ENCODE peak calls at places on chromosomes 1 and 21, in ten cellular contexts. B is H1, N is lower leg skin, A is ovary, F is Peyer's patch, U is uterus, C is adrenal gland, L is GM12892, Z is HCT116, I is tibial nerve. K is an unnamed sample.

GRCh38 chr1:209051598-209051997 is 531.9 kb upstream of the CAMK1G start:
- DNase-seq in B (no peak), N (peak; percentile 25), A (no peak), F (peak; percentile 70), U (no peak), C (no peak), L (no peak), Z (no peak), I (no peak), K (no peak)

GRCh38 chr1:27487927-27488522 is 1.9 kb downstream of the WASF2 start:
- DNase-seq in B (no peak), N (no peak), A (no peak), F (no peak), U (no peak), C (no peak), L (no peak), Z (no peak), I (no peak), K (no peak)

GRCh38 chr1:78255378-78255777 is 209.6 kb downstream of the GIPC2 start:
- DNase-seq in B (no peak), N (no peak), A (no peak), F (no peak), U (no peak), C (no peak), L (no peak), Z (no peak), I (no peak), K (no peak)

GRCh38 chr1:150968491-150968890 is 6.1 kb downstream of the CERS2 start:
- DNase-seq in B (no peak), N (no peak), A (no peak), F (peak; percentile 32), U (no peak), C (no peak), L (no peak), Z (no peak), I (no peak), K (no peak)

GRCh38 chr1:166133276-166133841 is 33.4 kb downstream of the FAM78B start:
- DNase-seq in B (no peak), N (no peak), A (no peak), F (no peak), U (no peak), C (no peak), L (no peak), Z (peak; percentile 10), I (no peak), K (no peak)

GRCh38 chr1:176110203-176110602 is 96.9 kb downstream of the COP1 start:
- DNase-seq in B (no peak), N (no peak), A (no peak), F (no peak), U (no peak), C (no peak), L (no peak), Z (no peak), I (no peak), K (no peak)

GRCh38 chr1:41239988-41240610 is 2.0 kb downstream of the SCMH1 start:
- DNase-seq in B (no peak), N (no peak), A (no peak), F (no peak), U (no peak), C (no peak), L (no peak), Z (no peak), I (no peak), K (no peak)

GRCh38 chr1:15110128-15110866 is 43.2 kb upstream of the TMEM51 start:
- DNase-seq in B (no peak), N (no peak), A (no peak), F (no peak), U (no peak), C (no peak), L (no peak), Z (no peak), I (no peak), K (peak; percentile 15)

GRCh38 chr1:230303822-230304221 is 122.3 kb downstream of the PGBD5 start:
- DNase-seq in B (no peak), N (peak; percentile 60), A (no peak), F (no peak), U (no peak), C (peak; percentile 80), L (no peak), Z (no peak), I (no peak), K (no peak)

GRCh38 chr1:5856246-5856815 is 135.9 kb downstream of the NPHP4 start:
- DNase-seq in B (no peak), N (no peak), A (no peak), F (no peak), U (no peak), C (no peak), L (no peak), Z (peak; percentile 4), I (no peak), K (peak; percentile 40)

GRCh38 chr1:110118636-110119396 is 6.6 kb downstream of the UBL4B start:
- DNase-seq in B (no peak), N (no peak), A (no peak), F (peak; percentile 12), U (no peak), C (no peak), L (no peak), Z (no peak), I (no peak), K (no peak)

GRCh38 chr1:66298427-66298826 is 235.5 kb upstream of the SGIP1 start:
- DNase-seq in B (no peak), N (no peak), A (no peak), F (no peak), U (no peak), C (no peak), L (no peak), Z (peak; percentile 68), I (no peak), K (no peak)

DNA sequence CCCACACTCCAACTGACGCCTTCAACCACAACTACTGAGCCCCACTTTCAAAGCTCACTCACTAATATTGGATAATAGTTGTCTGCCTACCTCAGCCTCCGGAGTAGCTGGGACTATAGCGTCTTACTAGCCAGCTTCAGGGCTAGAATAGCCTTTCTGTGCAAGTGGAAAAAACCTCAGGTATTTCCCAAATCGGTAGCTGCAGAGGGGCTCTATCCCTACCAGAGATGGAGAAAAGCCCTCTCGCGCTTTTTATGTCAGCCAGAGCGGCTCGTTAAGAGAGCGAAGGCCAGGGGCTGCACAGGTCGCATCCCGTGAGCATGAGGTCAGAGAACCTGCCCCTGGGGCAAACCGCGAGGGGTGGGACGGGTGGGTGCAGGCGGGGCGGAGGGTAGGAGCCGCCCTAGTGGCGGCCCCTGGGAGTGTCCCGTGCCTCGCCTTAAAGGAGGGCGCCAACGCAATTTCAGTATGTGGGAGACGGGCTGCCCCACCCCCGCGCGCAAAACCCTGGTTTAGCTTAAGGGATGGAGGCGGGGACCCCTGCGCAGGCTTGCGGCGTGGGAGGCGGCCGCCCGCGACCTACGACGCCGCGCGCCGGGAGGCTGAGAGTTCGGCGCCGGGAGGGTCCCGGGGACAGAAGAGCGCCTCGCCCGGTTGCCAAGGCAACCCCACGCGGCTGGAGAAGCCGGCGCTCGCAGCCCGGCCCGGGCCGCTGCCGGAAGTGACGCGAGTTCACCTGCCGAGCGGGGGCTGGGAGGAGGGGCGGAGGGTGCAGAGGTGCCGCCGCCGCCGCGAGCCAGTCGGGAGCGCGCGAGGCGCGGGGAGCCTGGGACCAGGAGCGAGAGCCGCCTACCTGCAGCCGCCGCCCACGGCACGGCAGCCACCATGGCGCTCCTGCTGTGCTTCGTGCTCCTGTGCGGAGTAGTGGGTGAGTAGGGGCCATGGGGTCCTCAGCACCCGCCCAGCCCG is at the start of gene CXADR:
- DNase-seq in B (peak; percentile 59), N (peak; percentile 59), A (peak; percentile 47), F (peak; percentile 96), U (peak; percentile 65), C (peak; percentile 82), L (peak; percentile 72), Z (peak; percentile 71), I (no peak), K (peak; percentile 91)
- TF ChIP-seq POLR2A in B (peak; percentile 93), N (no peak), A (no peak), F (peak; percentile 95), U (peak; percentile 66), C (peak; percentile 47), L (no peak), Z (peak; percentile 55), I (no peak), K (no peak)

GRCh38 chr1:154953611-154954038 is 2.3 kb downstream of the PBXIP1 start:
- DNase-seq in B (no peak), N (no peak), A (no peak), F (no peak), U (no peak), C (no peak), L (no peak), Z (no peak), I (no peak), K (no peak)

GRCh38 chr1:154955718-154956513 is at the start of gene PBXIP1:
- DNase-seq in B (no peak), N (peak; percentile 93), A (peak; percentile 75), F (peak; percentile 68), U (peak; percentile 78), C (peak; percentile 95), L (peak; percentile 90), Z (peak; percentile 80), I (peak; percentile 71), K (peak; percentile 94)

GRCh38 chr1:154956557-154956956 is 658 bp upstream of the PBXIP1 start:
- DNase-seq in B (no peak), N (no peak), A (peak; percentile 57), F (peak; percentile 50), U (peak; percentile 46), C (peak; percentile 75), L (no peak), Z (no peak), I (no peak), K (no peak)

GRCh38 chr1:154954541-154954940 is 1.4 kb downstream of the PBXIP1 start:
- DNase-seq in B (no peak), N (no peak), A (no peak), F (no peak), U (no peak), C (no peak), L (no peak), Z (no peak), I (no peak), K (no peak)

GRCh38 chr1:154955039-154955717 is 721 bp downstream of the PBXIP1 start:
- DNase-seq in B (no peak), N (no peak), A (peak; percentile 51), F (peak; percentile 71), U (no peak), C (peak; percentile 92), L (no peak), Z (no peak), I (no peak), K (no peak)
- TF ChIP-seq POLR2A in B (peak; percentile 49), N (no peak), A (peak; percentile 22), F (peak; percentile 23), U (no peak), C (no peak), L (no peak), Z (no peak), I (no peak), K (no peak)

DNA sequence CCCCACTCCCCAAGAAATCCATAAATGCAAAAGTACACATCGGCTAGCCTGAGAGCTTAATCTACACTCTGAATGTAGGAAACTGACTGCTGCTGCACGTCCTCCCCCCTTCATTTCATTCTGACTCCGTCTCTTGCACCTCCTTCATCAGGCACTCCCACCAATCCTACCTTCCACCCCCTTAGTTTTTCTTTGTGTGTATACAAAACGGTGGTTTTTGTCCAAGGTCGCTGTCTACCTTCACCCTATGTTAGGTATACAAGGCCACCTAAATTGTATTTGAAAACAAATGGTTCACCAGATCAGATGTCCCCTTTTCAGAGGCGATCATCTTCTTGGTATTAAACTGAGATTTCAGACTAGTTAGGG is 1.9 kb downstream of the WDR26 start:
- DNase-seq in B (no peak), N (no peak), A (no peak), F (no peak), U (no peak), C (no peak), L (no peak), Z (no peak), I (no peak), K (no peak)
- TF ChIP-seq POLR2A in B (no peak), N (no peak), A (no peak), F (no peak), U (no peak), C (peak; percentile 12), L (no peak), Z (no peak), I (no peak), K (no peak)

GRCh38 chr1:111204211-111204883 is 3.9 kb upstream of the DENND2D start:
- DNase-seq in B (no peak), N (no peak), A (peak; percentile 28), F (peak; percentile 95), U (no peak), C (peak; percentile 63), L (peak; percentile 77), Z (peak; percentile 31), I (no peak), K (no peak)
- TF ChIP-seq POLR2A in B (no peak), N (no peak), A (no peak), F (peak; percentile 77), U (peak; percentile 45), C (peak; percentile 51), L (peak; percentile 80), Z (no peak), I (no peak), K (no peak)